ENCODE peak calls at places on chromosomes 16 and 17, in nine cellular contexts. R is mucosa of descending colon, L is RWPE2, D is esophagus squamous epithelium, F is fibroblast of lung, O is lung, M is cardiac muscle cell, G is GM12864, V is IMR-90. X is an unnamed sample.

GRCh38 chr17:77356690-77357201 is 216.0 kb downstream of the SEC14L1 start:
- DNase-seq in R (no peak), L (no peak), D (no peak), F (no peak), O (peak), M (peak), G (no peak), V (no peak), X (no peak)

GRCh38 chr17:80261159-80261894 is 675 bp downstream of the RNF213 start:
- DNase-seq in R (peak), L (no peak), D (no peak), F (peak), O (peak), M (peak), G (no peak), V (peak), X (peak)

GRCh38 chr16:85842435-85842834 is 42.9 kb downstream of the COX4I1 start:
- DNase-seq in R (no peak), L (no peak), D (no peak), F (no peak), O (no peak), M (no peak), G (no peak), V (no peak), X (no peak)

GRCh38 chr17:6455321-6455705 is 11.1 kb downstream of the PIMREG start:
- DNase-seq in R (peak), L (no peak), D (no peak), F (peak), O (no peak), M (peak), G (no peak), V (peak), X (no peak)

GRCh38 chr17:27623578-27623977 is 7.4 kb upstream of the LGALS9 start:
- DNase-seq in R (peak), L (no peak), D (no peak), F (no peak), O (no peak), M (no peak), G (no peak), V (no peak), X (no peak)

GRCh38 chr17:4249452-4250029 is 14.2 kb downstream of the ANKFY1 start:
- DNase-seq in R (no peak), L (no peak), D (no peak), F (peak), O (no peak), M (peak), G (peak), V (peak), X (no peak)

GRCh38 chr16:69397821-69398521 is 12.2 kb upstream of the TERF2 start:
- DNase-seq in R (no peak), L (no peak), D (no peak), F (peak), O (no peak), M (peak), G (no peak), V (peak), X (no peak)

GRCh38 chr16:77584205-77584859 is 138.0 kb upstream of the NUDT7 start:
- DNase-seq in R (no peak), L (no peak), D (no peak), F (peak), O (peak), M (peak), G (peak), V (peak), X (peak)

GRCh38 chr16:28990375-28991040 is 5.7 kb downstream of the LAT start:
- DNase-seq in R (no peak), L (no peak), D (no peak), F (no peak), O (no peak), M (no peak), G (no peak), V (no peak), X (no peak)

GRCh38 chr17:76612977-76613851 is 27.6 kb upstream of the ST6GALNAC2 start:
- DNase-seq in R (no peak), L (no peak), D (no peak), F (no peak), O (no peak), M (no peak), G (no peak), V (no peak), X (no peak)

GRCh38 chr17:30831257-30831656 is 509 bp upstream of the ATAD5 start:
- DNase-seq in R (no peak), L (no peak), D (no peak), F (peak), O (no peak), M (no peak), G (no peak), V (peak), X (no peak)

GRCh38 chr17:45284176-45285140 is 22.6 kb upstream of the SPATA32 start:
- DNase-seq in R (no peak), L (no peak), D (no peak), F (no peak), O (no peak), M (no peak), G (no peak), V (no peak), X (no peak)

GRCh38 chr17:79622776-79623175 is 11.9 kb upstream of the RBFOX3 start:
- DNase-seq in R (peak), L (peak), D (no peak), F (no peak), O (no peak), M (no peak), G (no peak), V (no peak), X (no peak)

GRCh38 chr17:2151634-2152033 is 96.7 kb downstream of the HIC1 start:
- DNase-seq in R (no peak), L (no peak), D (no peak), F (no peak), O (no peak), M (no peak), G (no peak), V (peak), X (no peak)

GRCh38 chr16:27779719-27780161 is 229.8 kb downstream of the KATNIP start:
- DNase-seq in R (no peak), L (no peak), D (no peak), F (peak), O (peak), M (peak), G (no peak), V (peak), X (peak)

GRCh38 chr17:29005562-29005887 is 308 bp downstream of the SEZ6 start:
- DNase-seq in R (no peak), L (no peak), D (no peak), F (no peak), O (no peak), M (no peak), G (no peak), V (no peak), X (no peak)

GRCh38 chr17:64938925-64939474 is 19.7 kb upstream of the LRRC37A3 start:
- DNase-seq in R (peak), L (no peak), D (no peak), F (no peak), O (peak), M (peak), G (no peak), V (peak), X (no peak)

GRCh38 chr17:81322271-81323082 is 27.4 kb upstream of the SLC38A10 start:
- DNase-seq in R (peak), L (no peak), D (no peak), F (no peak), O (no peak), M (no peak), G (no peak), V (no peak), X (no peak)

GRCh38 chr17:82061047-82061925 is 4.3 kb downstream of the DUS1L start:
- DNase-seq in R (no peak), L (no peak), D (no peak), F (no peak), O (no peak), M (no peak), G (no peak), V (no peak), X (no peak)

GRCh38 chr17:54099221-54099620 is 276.5 kb downstream of the KIF2B start:
- DNase-seq in R (no peak), L (no peak), D (no peak), F (no peak), O (no peak), M (no peak), G (no peak), V (no peak), X (no peak)

GRCh38 chr16:48511071-48511540 is 98.9 kb downstream of the N4BP1 start:
- DNase-seq in R (no peak), L (peak), D (no peak), F (peak), O (no peak), M (peak), G (no peak), V (peak), X (no peak)

GRCh38 chr16:31082368-31083045 is 6.2 kb downstream of the PRSS53 start:
- DNase-seq in R (no peak), L (peak), D (no peak), F (no peak), O (no peak), M (no peak), G (no peak), V (no peak), X (no peak)

GRCh38 chr17:64024781-64025731 is 4.6 kb upstream of the ICAM2 start:
- DNase-seq in R (no peak), L (no peak), D (no peak), F (peak), O (no peak), M (no peak), G (no peak), V (peak), X (no peak)

GRCh38 chr17:3845361-3845753 is 689 bp downstream of the NCBP3 start:
- DNase-seq in R (no peak), L (no peak), D (no peak), F (peak), O (no peak), M (peak), G (peak), V (no peak), X (no peak)

GRCh38 chr16:67299269-67299668 is 19.9 kb downstream of the PLEKHG4 start:
- DNase-seq in R (no peak), L (no peak), D (no peak), F (no peak), O (no peak), M (no peak), G (no peak), V (no peak), X (no peak)

GRCh38 chr17:36849871-36850348 is 87.4 kb upstream of the LHX1 start:
- DNase-seq in R (no peak), L (no peak), D (no peak), F (peak), O (no peak), M (peak), G (peak), V (peak), X (peak)

GRCh38 chr16:87584271-87584670 is 18.0 kb upstream of the JPH3 start:
- DNase-seq in R (no peak), L (no peak), D (no peak), F (peak), O (no peak), M (peak), G (no peak), V (peak), X (no peak)

GRCh38 chr17:9982159-9982558 is 77.1 kb upstream of the RCVRN start:
- DNase-seq in R (no peak), L (no peak), D (no peak), F (no peak), O (no peak), M (no peak), G (no peak), V (no peak), X (no peak)

GRCh38 chr16:27748868-27749546 is 199.1 kb downstream of the KATNIP start:
- DNase-seq in R (peak), L (no peak), D (no peak), F (peak), O (no peak), M (peak), G (no peak), V (peak), X (peak)

GRCh38 chr16:24978370-24978914 is 36.7 kb downstream of the ARHGAP17 start:
- DNase-seq in R (no peak), L (no peak), D (no peak), F (no peak), O (no peak), M (no peak), G (no peak), V (no peak), X (no peak)

GRCh38 chr16:17083628-17084027 is 387.1 kb downstream of the XYLT1 start:
- DNase-seq in R (no peak), L (no peak), D (no peak), F (no peak), O (no peak), M (no peak), G (no peak), V (no peak), X (no peak)

GRCh38 chr16:1351215-1351581 is 480 bp downstream of the TSR3 start:
- DNase-seq in R (no peak), L (no peak), D (no peak), F (no peak), O (no peak), M (no peak), G (no peak), V (no peak), X (no peak)

GRCh38 chr17:58280480-58281217 is at the start of gene MPO:
- DNase-seq in R (no peak), L (no peak), D (no peak), F (no peak), O (no peak), M (no peak), G (no peak), V (no peak), X (no peak)

GRCh38 chr17:71157297-71157696 is 963.5 kb upstream of the SOX9 start:
- DNase-seq in R (no peak), L (no peak), D (no peak), F (no peak), O (no peak), M (no peak), G (no peak), V (no peak), X (no peak)

GRCh38 chr16:648071-648785 is 937 bp upstream of the WDR90 start:
- DNase-seq in R (peak), L (no peak), D (no peak), F (no peak), O (no peak), M (peak), G (no peak), V (no peak), X (no peak)

GRCh38 chr17:29622337-29623282 is at the start of gene CORO6:
- DNase-seq in R (peak), L (no peak), D (no peak), F (peak), O (no peak), M (peak), G (no peak), V (peak), X (no peak)

GRCh38 chr17:82668631-82669099 is 20.4 kb upstream of the WDR45B start:
- DNase-seq in R (peak), L (no peak), D (no peak), F (peak), O (peak), M (peak), G (no peak), V (peak), X (no peak)

GRCh38 chr16:49150341-49150740 is 131.3 kb downstream of the CBLN1 start:
- DNase-seq in R (no peak), L (no peak), D (no peak), F (no peak), O (no peak), M (no peak), G (no peak), V (no peak), X (no peak)

GRCh38 chr17:3990391-3991127 is 26.3 kb upstream of the ATP2A3 start:
- DNase-seq in R (no peak), L (no peak), D (no peak), F (peak), O (no peak), M (no peak), G (no peak), V (peak), X (no peak)

GRCh38 chr16:11671676-11672075 is 3.4 kb downstream of the SNN start:
- DNase-seq in R (no peak), L (no peak), D (no peak), F (no peak), O (no peak), M (no peak), G (no peak), V (no peak), X (no peak)
- H3K4me3 ChIP-seq in R (no peak), L (no peak), D (no peak), F (no peak), O (no peak), M (no peak), G (no peak), V (no peak), X (no peak)

DNA sequence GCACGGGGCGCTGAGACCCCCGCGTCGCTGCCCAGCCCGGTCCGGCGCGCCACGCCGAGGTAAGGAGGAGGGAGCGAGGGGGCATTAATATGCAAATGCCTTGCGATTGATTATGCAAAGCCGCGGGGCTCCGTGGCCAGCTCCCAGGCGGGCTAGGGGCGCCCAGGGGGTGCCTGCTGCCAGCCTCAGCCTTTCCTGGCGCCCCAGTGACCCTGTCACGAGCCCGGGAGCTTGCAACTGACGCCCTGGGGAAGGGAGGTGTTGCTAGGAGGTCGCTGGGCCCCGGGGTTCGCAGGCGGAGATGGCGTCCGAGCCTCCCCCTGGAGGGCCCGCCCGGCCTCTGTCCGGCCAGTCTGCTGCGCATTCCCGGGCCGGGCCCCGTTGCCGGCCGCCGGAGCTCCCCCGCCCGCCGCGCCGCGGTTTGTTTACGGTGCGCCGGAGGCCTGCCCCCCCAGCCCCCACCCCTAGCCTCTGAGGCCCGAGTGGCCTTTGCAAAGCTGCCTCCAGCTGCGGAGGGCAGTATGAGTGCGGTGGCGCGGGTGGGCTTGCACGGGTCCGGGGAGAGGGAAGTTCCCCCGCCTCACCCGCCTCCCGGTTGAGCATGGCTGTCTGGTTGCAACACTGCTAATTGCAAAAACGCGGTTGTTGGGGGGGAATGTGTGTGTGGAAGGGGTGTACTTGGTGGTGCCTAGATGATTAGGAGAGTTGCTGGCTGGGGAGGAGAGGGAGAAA is 435 bp downstream of the THRA start:
- DNase-seq in R (peak), L (no peak), D (no peak), F (no peak), O (peak), M (peak), G (no peak), V (no peak), X (no peak)
- TF ChIP-seq CTCF in R (no peak), L (no peak), D (no peak), F (no peak), O (no peak), M (no peak), G (no peak), V (no peak), X (no peak)

GRCh38 chr16:57178793-57179212 is 7.0 kb downstream of the PSME3IP1 start:
- DNase-seq in R (no peak), L (no peak), D (no peak), F (no peak), O (no peak), M (no peak), G (no peak), V (peak), X (no peak)
- H3K4me3 ChIP-seq in R (no peak), L (no peak), D (no peak), F (no peak), O (no peak), M (no peak), G (no peak), V (no peak), X (no peak)

GRCh38 chr17:7633093-7633492 is 3.2 kb downstream of the SHBG start:
- DNase-seq in R (no peak), L (no peak), D (no peak), F (no peak), O (no peak), M (no peak), G (no peak), V (no peak), X (no peak)

GRCh38 chr17:7631398-7632380 is 1.8 kb downstream of the SHBG start:
- DNase-seq in R (no peak), L (no peak), D (no peak), F (no peak), O (no peak), M (peak), G (no peak), V (no peak), X (no peak)

GRCh38 chr17:7636192-7636591 is 6.3 kb downstream of the SHBG start:
- DNase-seq in R (no peak), L (no peak), D (no peak), F (no peak), O (no peak), M (no peak), G (no peak), V (no peak), X (no peak)

GRCh38 chr17:7632492-7632894 is 2.6 kb downstream of the SHBG start:
- DNase-seq in R (no peak), L (no peak), D (no peak), F (peak), O (no peak), M (peak), G (no peak), V (peak), X (no peak)

DNA sequence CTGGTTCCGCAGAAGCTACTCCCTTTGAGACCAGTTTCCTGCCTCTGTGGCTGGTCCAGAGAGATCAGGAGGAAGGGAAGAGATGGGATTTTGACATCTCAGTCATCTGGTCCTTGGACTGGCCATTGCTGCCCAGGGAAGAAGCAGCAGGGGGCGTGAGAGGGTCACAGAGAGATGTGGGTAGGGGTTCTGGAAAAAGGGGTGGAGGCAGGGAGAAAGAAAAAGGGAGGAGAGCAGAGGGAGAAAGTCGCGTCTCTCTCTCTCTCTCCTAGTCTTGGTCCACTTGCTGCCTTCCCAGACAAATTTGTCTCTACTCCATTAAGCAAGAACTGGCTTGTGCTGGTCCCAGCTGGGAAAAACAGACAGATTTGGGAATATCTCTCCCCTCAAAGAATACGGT is 4.4 kb downstream of the SHBG start:
- DNase-seq in R (peak), L (no peak), D (no peak), F (peak), O (no peak), M (peak), G (no peak), V (peak), X (no peak)
- TF ChIP-seq CTCF in R (no peak), L (peak), D (no peak), F (peak), O (no peak), M (peak), G (peak), V (peak), X (peak)